ENCODE peak calls at places on chromosomes 13 and 19, in four cellular contexts. R is HFF-Myc, S is tibial nerve, K is adrenal gland. W is an unnamed sample.

GRCh38 chr19:485583-486236 is 10.6 kb upstream of the MADCAM1 start:
- DNase-seq in R (no peak), S (peak), K (peak), W (no peak)

GRCh38 chr13:57724486-57725272 is 93.1 kb downstream of the PCDH17 start:
- DNase-seq in R (no peak), S (no peak), K (no peak), W (no peak)

GRCh38 chr13:71801781-71802180 is 65.2 kb downstream of the DACH1 start:
- DNase-seq in R (no peak), S (no peak), K (no peak), W (no peak)

GRCh38 chr19:11549386-11549953 is 9.6 kb downstream of the ELOF1 start:
- DNase-seq in R (no peak), S (no peak), K (no peak), W (no peak)

GRCh38 chr19:6475321-6476108 is 6.1 kb downstream of the DENND1C start:
- DNase-seq in R (no peak), S (no peak), K (peak), W (no peak)

GRCh38 chr13:38951525-38952313 is 38.9 kb downstream of the STOML3 start:
- DNase-seq in R (no peak), S (no peak), K (peak), W (no peak)

GRCh38 chr19:8366121-8366581 is 2.2 kb downstream of the ANGPTL4 start:
- DNase-seq in R (no peak), S (no peak), K (no peak), W (no peak)

GRCh38 chr13:112064222-112064621 is 2.7 kb upstream of the SOX1 start:
- DNase-seq in R (no peak), S (no peak), K (no peak), W (no peak)

GRCh38 chr19:30325657-30326056 is 46.5 kb upstream of the ZNF536 start:
- DNase-seq in R (no peak), S (no peak), K (no peak), W (no peak)

GRCh38 chr13:111852701-111853100 is 214.2 kb upstream of the SOX1 start:
- DNase-seq in R (no peak), S (no peak), K (no peak), W (no peak)

GRCh38 chr13:37409756-37410155 is 188.8 kb downstream of the POSTN start:
- DNase-seq in R (no peak), S (no peak), K (no peak), W (no peak)

GRCh38 chr13:101417043-101417406 is 717 bp upstream of the NALCN start:
- DNase-seq in R (no peak), S (no peak), K (no peak), W (no peak)

GRCh38 chr19:32873560-32873959 is 4.0 kb upstream of the SLC7A9 start:
- DNase-seq in R (no peak), S (no peak), K (no peak), W (no peak)

GRCh38 chr13:49546559-49546958 is 38.8 kb downstream of the RCBTB1 start:
- DNase-seq in R (no peak), S (no peak), K (no peak), W (no peak)

GRCh38 chr19:15123900-15124299 is 16.7 kb downstream of the SYDE1 start:
- DNase-seq in R (no peak), S (no peak), K (peak), W (no peak)

GRCh38 chr19:4521170-4521887 is 3.0 kb upstream of the PLIN4 start:
- DNase-seq in R (no peak), S (no peak), K (no peak), W (no peak)

GRCh38 chr13:33721719-33722118 is 96.2 kb upstream of the RFC3 start:
- DNase-seq in R (no peak), S (no peak), K (peak), W (no peak)

GRCh38 chr13:59103004-59103768 is 1060.5 kb downstream of the DIAPH3 start:
- DNase-seq in R (no peak), S (no peak), K (no peak), W (no peak)

GRCh38 chr13:41782086-41782485 is 178.8 kb downstream of the VWA8 start:
- DNase-seq in R (no peak), S (no peak), K (no peak), W (no peak)

GRCh38 chr19:4676955-4677731 is 7.0 kb upstream of the MYDGF start:
- DNase-seq in R (peak), S (no peak), K (peak), W (no peak)

GRCh38 chr13:31046711-31047279 is 114.3 kb downstream of the TEX26 start:
- DNase-seq in R (no peak), S (no peak), K (no peak), W (no peak)

GRCh38 chr13:110916671-110917142 is 1.8 kb upstream of the ANKRD10 start:
- DNase-seq in R (no peak), S (no peak), K (no peak), W (no peak)

GRCh38 chr13:28819046-28819747 is 942 bp upstream of the MTUS2 start:
- DNase-seq in R (no peak), S (no peak), K (no peak), W (no peak)

GRCh38 chr13:23725922-23726321 is 155.7 kb downstream of the TNFRSF19 start:
- DNase-seq in R (no peak), S (no peak), K (no peak), W (no peak)

GRCh38 chr13:23570099-23570926 is at the start of gene TNFRSF19:
- DNase-seq in R (peak), S (peak), K (peak), W (peak)

GRCh38 chr13:107231941-107232340 is 664.0 kb upstream of the ARGLU1 start:
- DNase-seq in R (no peak), S (no peak), K (no peak), W (no peak)

GRCh38 chr19:2309734-2310362 is 1.9 kb upstream of the LINGO3 start:
- DNase-seq in R (no peak), S (no peak), K (peak), W (no peak)

GRCh38 chr13:110244926-110245325 is 62.0 kb downstream of the COL4A1 start:
- DNase-seq in R (no peak), S (no peak), K (no peak), W (no peak)

GRCh38 chr13:40377783-40378182 is 288.7 kb downstream of the FOXO1 start:
- DNase-seq in R (no peak), S (no peak), K (peak), W (no peak)

GRCh38 chr19:36113895-36114762 is 546 bp downstream of the POLR2I start:
- DNase-seq in R (no peak), S (no peak), K (peak), W (no peak)

GRCh38 chr13:41463823-41464602 is 6.7 kb downstream of the RGCC start:
- DNase-seq in R (no peak), S (no peak), K (no peak), W (no peak)

GRCh38 chr19:45613926-45614725 is 12.1 kb upstream of the GPR4 start:
- DNase-seq in R (peak), S (no peak), K (peak), W (no peak)

GRCh38 chr19:4197625-4198466 is 15.4 kb downstream of the ANKRD24 start:
- DNase-seq in R (no peak), S (no peak), K (no peak), W (no peak)

GRCh38 chr19:1085053-1085658 is 10.0 kb downstream of the POLR2E start:
- DNase-seq in R (no peak), S (no peak), K (no peak), W (no peak)

GRCh38 chr19:38384209-38385027 is 3.4 kb downstream of the GGN start:
- DNase-seq in R (no peak), S (no peak), K (no peak), W (no peak)
- TF ChIP-seq CTCF in R (peak), S (no peak), K (no peak), W (no peak)

GRCh38 chr13:44573790-44574465 is 2.2 kb downstream of the TSC22D1 start:
- DNase-seq in R (peak), S (no peak), K (no peak), W (no peak)
- TF ChIP-seq CTCF in R (peak), S (peak), K (peak), W (peak)

DNA sequence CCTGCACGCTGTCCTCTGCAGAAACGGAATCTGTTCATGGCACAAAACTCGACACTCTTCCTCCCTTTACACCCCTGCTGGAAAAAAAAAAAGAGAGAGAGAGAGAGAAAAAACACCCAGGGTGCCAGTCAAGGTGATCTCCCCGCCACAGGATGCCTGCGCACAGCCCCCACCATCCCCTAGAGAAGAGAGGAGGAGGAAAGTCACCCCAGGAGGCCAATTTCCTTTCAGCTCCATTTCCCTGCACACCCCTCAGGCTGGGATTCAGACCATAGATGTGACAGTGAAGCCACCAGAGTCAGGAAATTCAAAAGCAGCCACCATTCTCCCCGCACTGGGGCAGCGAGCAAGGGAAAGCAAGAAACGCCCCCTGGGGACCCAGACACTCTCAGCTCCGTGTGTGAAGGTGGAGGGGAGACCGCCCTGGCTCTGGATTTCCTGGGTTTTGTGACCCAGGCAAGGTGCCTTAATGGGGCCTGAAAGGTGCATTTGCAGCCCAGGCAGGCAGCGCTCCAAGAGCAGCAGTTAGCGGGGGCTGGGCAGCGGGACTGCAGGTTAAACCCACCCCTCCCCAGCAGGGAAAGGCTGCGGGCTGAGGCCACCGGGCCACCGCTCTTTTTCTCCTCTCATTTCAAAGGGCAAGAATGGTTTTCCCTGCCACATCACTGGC is 84.0 kb upstream of the TM9SF2 start:
- DNase-seq in R (no peak), S (no peak), K (no peak), W (no peak)
- TF ChIP-seq CTCF in R (no peak), S (no peak), K (no peak), W (no peak)

GRCh38 chr19:42313096-42313839 is at the start of gene TMEM145:
- DNase-seq in R (no peak), S (no peak), K (peak), W (no peak)
- TF ChIP-seq CTCF in R (no peak), S (peak), K (no peak), W (no peak)

GRCh38 chr13:73000027-73000674 is 58.7 kb upstream of the KLF5 start:
- DNase-seq in R (no peak), S (no peak), K (peak), W (no peak)
- TF ChIP-seq CTCF in R (no peak), S (no peak), K (no peak), W (no peak)

W was measured in mesothelial cell of epicardium.